ENCODE peak calls at places on chromosomes 6 and 20, in four cellular contexts. D is GM12878, T is H1, K is HepG2. B is an unnamed sample.

GRCh38 chr20:50776122-50776795 is 18.6 kb upstream of the BCAS4 start:
- DNase-seq in D (no peak), T (no peak), K (no peak), B (no peak)

GRCh38 chr6:80523531-80523970 is 417.1 kb downstream of the BCKDHB start:
- DNase-seq in D (no peak), T (peak; percentile 74), K (no peak), B (no peak)

GRCh38 chr6:168181776-168182765 is 103.1 kb upstream of the FRMD1 start:
- DNase-seq in D (no peak), T (peak; percentile 13), K (no peak), B (no peak)

GRCh38 chr6:125271486-125272159 is 30.1 kb downstream of the HDDC2 start:
- DNase-seq in D (no peak), T (no peak), K (no peak), B (no peak)

GRCh38 chr6:144675231-144675861 is 390.2 kb downstream of the UTRN start:
- DNase-seq in D (peak; percentile 24), T (no peak), K (no peak), B (no peak)

GRCh38 chr6:49576618-49577017 is 26.1 kb downstream of the C6orf141 start:
- DNase-seq in D (no peak), T (no peak), K (no peak), B (no peak)

GRCh38 chr6:89140347-89141159 is 5.3 kb upstream of the PM20D2 start:
- DNase-seq in D (no peak), T (no peak), K (peak; percentile 82), B (no peak)

GRCh38 chr6:49406241-49406970 is 56.6 kb downstream of the MMUT start:
- DNase-seq in D (no peak), T (no peak), K (no peak), B (no peak)

GRCh38 chr20:2329286-2329685 is 33.5 kb downstream of the TGM3 start:
- DNase-seq in D (no peak), T (no peak), K (no peak), B (no peak)

GRCh38 chr6:97215157-97215769 is 67.8 kb downstream of the MMS22L start:
- DNase-seq in D (no peak), T (no peak), K (peak; percentile 26), B (peak; percentile 73)

GRCh38 chr6:149761438-149761837 is 11.9 kb downstream of the PCMT1 start:
- DNase-seq in D (no peak), T (no peak), K (no peak), B (no peak)

GRCh38 chr20:48928832-48929725 is 7.6 kb downstream of the ARFGEF2 start:
- DNase-seq in D (no peak), T (no peak), K (no peak), B (no peak)

GRCh38 chr20:44942264-44942973 is 17.8 kb downstream of the TOMM34 start:
- DNase-seq in D (no peak), T (no peak), K (peak; percentile 21), B (peak; percentile 20)

GRCh38 chr6:45002390-45002789 is 325.7 kb upstream of the RUNX2 start:
- DNase-seq in D (no peak), T (no peak), K (no peak), B (no peak)

GRCh38 chr20:1912646-1913045 is 17.4 kb downstream of the SIRPA start:
- DNase-seq in D (no peak), T (no peak), K (no peak), B (no peak)

GRCh38 chr6:36201612-36202011 is 5.1 kb downstream of the BRPF3 start:
- DNase-seq in D (no peak), T (no peak), K (no peak), B (no peak)

GRCh38 chr6:49527315-49527714 is 23.2 kb upstream of the C6orf141 start:
- DNase-seq in D (no peak), T (no peak), K (no peak), B (no peak)

GRCh38 chr6:36171573-36171972 is 25.0 kb upstream of the BRPF3 start:
- DNase-seq in D (no peak), T (no peak), K (no peak), B (no peak)

GRCh38 chr6:160391419-160392116 is 43.4 kb downstream of the SLC22A3 start:
- DNase-seq in D (no peak), T (no peak), K (peak; percentile 73), B (peak; percentile 18)

GRCh38 chr6:129140571-129140970 is 257.6 kb downstream of the LAMA2 start:
- DNase-seq in D (no peak), T (no peak), K (no peak), B (no peak)

GRCh38 chr6:166834049-166834448 is 122.3 kb downstream of the RNASET2 start:
- DNase-seq in D (peak; percentile 40), T (no peak), K (no peak), B (no peak)

GRCh38 chr6:2021713-2022125 is 223.7 kb downstream of the GMDS start:
- DNase-seq in D (no peak), T (no peak), K (no peak), B (no peak)

GRCh38 chr6:136921936-136922679 is at the start of gene SLC35D3:
- DNase-seq in D (no peak), T (peak; percentile 73), K (no peak), B (no peak)

GRCh38 chr20:703426-703825 is 27.8 kb upstream of the SCRT2 start:
- DNase-seq in D (no peak), T (no peak), K (no peak), B (no peak)

GRCh38 chr20:23120936-23121765 is 35.0 kb upstream of the CD93 start:
- DNase-seq in D (no peak), T (no peak), K (no peak), B (peak; percentile 34)

GRCh38 chr6:45677381-45677992 is 299.8 kb upstream of the SUPT3H start:
- DNase-seq in D (peak; percentile 30), T (no peak), K (no peak), B (no peak)

GRCh38 chr20:17662333-17663039 is 19.6 kb downstream of the RRBP1 start:
- DNase-seq in D (no peak), T (no peak), K (no peak), B (no peak)

GRCh38 chr20:38728237-38728761 is 4.0 kb downstream of the SLC32A1 start:
- DNase-seq in D (no peak), T (peak; percentile 71), K (no peak), B (no peak)

GRCh38 chr20:38725959-38726848 is 1.9 kb downstream of the SLC32A1 start:
- DNase-seq in D (no peak), T (peak; percentile 92), K (peak; percentile 75), B (peak; percentile 74)

GRCh38 chr20:38727602-38728236 is 3.4 kb downstream of the SLC32A1 start:
- DNase-seq in D (no peak), T (peak; percentile 67), K (no peak), B (no peak)

GRCh38 chr20:38725458-38725958 is 1.2 kb downstream of the SLC32A1 start:
- DNase-seq in D (no peak), T (no peak), K (no peak), B (no peak)

DNA sequence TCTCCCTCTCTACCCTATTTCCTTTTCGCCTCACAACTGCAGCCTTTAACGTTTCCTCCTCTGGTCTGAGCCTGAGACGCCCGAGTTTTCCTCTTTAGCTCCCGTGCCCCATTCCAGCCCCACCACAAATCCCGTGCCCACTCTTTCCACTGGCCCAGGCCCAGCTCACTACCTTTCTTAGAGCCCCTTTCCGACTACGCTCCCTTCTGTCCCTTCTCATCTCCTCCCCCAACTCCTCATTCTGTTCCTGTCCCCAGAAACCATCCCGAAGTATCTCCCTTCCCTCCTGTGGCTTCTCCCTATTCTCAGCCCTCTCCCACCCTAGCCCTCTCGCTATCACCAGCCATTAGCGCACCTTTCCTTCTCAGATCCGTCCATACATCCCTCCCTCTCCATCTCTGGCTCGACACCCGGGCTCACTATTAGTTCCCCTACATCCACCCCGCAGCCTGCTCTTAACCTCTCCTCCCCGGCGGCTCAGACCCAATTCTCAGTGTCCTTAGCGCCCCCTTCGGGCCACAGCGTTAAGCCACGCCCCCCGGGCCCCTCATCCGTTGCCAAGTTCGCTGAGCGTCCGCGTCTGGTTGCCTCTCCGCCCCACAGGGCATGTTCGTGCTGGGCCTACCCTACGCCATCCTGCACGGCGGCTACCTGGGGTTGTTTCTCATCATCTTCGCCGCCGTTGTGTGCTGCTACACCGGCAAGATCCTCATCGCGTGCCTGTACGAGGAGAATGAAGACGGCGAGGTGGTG is 2.7 kb downstream of the SLC32A1 start:
- DNase-seq in D (no peak), T (peak; percentile 99), K (peak; percentile 61), B (peak; percentile 81)
- H2AFZ ChIP-seq in D (no peak overlapping the region), T (peak overlapping the region; percentile 80), K (no peak overlapping the region), B (no peak overlapping the region)

DNA sequence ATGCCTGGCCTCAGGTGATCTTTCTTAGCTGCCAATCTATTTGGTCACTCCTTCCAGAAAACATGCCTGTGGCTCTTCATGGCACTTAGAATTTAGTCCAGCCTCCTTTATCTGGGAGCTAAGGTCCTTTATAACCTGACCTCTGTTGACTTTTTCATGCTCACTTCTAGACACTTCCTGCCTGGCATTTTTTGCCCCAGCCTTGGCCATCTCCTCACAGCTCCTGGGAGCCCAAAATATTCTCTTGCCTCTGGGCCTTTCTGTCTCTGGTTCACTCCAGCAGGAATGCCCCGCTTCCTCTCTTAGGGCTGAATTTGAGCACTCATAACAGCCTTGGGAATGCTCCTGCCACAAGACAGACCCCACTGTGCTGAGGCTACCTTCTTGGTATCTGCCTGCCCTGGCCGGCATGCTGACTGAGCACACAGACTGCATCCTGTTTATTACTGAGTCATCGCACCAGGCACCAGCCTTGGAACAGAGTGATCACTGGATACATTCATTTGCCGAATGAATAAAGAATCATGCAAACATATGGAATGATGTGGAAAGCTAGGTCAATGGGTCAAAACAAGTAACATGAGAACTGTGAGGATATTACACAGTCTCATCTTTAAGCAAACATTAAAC is 5.8 kb upstream of the EEF1E1 start:
- DNase-seq in D (no peak), T (no peak), K (peak; percentile 93), B (peak; percentile 45)
- TF ChIP-seq BRCA1 in D (no peak), T (no peak), K (no peak), B (no peak)

DNA sequence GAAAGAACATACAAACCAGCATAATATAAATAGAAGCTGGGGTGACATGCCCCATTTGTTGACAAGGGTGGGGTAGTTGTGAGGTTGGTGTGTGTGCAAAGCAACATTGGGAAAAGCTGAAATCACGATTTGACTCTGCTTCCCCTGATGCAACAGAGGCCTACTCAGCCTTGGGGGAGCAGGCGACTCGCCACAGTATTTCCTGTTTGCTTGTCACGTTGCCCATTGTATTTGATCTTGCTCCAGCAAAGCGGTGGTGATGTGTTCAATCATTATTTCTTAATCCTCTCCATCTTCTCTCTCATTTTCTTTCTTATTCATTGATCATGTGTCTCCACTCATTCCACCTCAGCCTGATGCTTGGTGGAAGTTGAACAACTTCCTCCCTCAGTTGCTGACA is 165.8 kb upstream of the CITED2 start:
- DNase-seq in D (peak; percentile 32), T (no peak), K (no peak), B (no peak)
- H2AFZ ChIP-seq in D (peak overlapping the region; percentile 22), T (no peak overlapping the region), K (peak overlapping the region; percentile 65), B (peak overlapping the region; percentile 61)

DNA sequence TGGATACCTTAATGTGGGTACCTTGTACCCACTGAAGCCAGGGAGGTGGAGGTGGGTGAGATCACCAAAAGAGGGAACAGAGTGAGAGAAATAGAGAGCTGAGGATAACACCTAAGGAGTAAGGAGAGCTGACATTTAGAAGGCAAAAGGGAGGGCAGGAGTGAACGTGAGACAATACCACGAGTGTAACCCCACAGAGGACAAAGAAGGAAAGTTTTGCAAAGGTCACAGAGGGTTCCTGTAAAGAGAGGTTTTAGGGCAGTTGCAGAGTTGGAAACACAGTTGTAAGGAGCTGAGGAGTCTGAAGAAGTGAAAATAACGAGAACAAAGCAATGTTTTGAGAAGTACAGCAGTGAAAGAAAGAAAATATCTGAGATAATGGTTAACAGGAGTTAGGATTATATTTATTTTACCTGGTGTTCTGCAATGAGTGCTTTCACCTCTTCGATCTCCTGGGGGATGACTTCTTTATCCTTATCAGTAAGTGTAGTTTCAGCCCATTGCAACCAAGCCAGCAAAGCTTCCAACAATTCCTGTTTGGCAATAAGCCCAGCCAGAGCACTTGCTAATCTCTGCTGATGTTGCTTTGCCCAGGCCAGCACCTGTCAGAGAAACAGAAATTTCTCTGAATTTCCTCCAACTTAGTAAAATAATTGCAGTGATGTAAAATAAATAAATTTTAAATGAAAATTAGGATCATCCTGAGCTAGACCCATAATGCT is 166.8 kb downstream of the DST start:
- DNase-seq in D (no peak), T (no peak), K (peak; percentile 7), B (no peak)
- TF ChIP-seq BRCA1 in D (no peak), T (no peak), K (no peak), B (no peak)

B was measured in K562.